ENCODE peak calls at places on chromosomes 3 and 15, in five cellular contexts. B is HFF-Myc, X is OCI-LY7, F is RWPE2, S is Peyer's patch. W is an unnamed sample.

GRCh38 chr3:70387889-70388288 is 75.5 kb upstream of the MDFIC2 start:
- DNase-seq in F (no peak), X (no peak), B (no peak), S (no peak), W (no peak)

GRCh38 chr3:129597792-129598381 is 8.6 kb downstream of the PLXND1 start:
- DNase-seq in X (no peak), S (no peak), F (no peak), B (no peak), W (no peak)

GRCh38 chr15:67049351-67050044 is 15.9 kb upstream of the SMAD3 start:
- DNase-seq in S (no peak), X (no peak), B (no peak), F (peak; percentile 83), W (peak; percentile 84)

GRCh38 chr15:79380755-79381499 is 51.2 kb upstream of the MINAR1 start:
- DNase-seq in F (no peak), X (peak; percentile 74), S (peak; percentile 91), B (peak; percentile 44), W (no peak)

GRCh38 chr15:43769584-43770228 is 7.1 kb downstream of the ELL3 start:
- DNase-seq in X (peak; percentile 70), F (no peak), B (peak; percentile 35), S (peak; percentile 85), W (no peak)

GRCh38 chr15:88681610-88682221 is 42.9 kb downstream of the ISG20 start:
- DNase-seq in F (no peak), B (no peak), X (no peak), S (no peak), W (no peak)

GRCh38 chr3:61134532-61134931 is 116.7 kb downstream of the FHIT start:
- DNase-seq in X (no peak), F (no peak), B (no peak), S (no peak), W (no peak)

GRCh38 chr3:42846682-42847522 is 28.8 kb downstream of the CYP8B1 start:
- DNase-seq in B (no peak), S (peak; percentile 79), F (no peak), X (peak; percentile 22), W (no peak)

GRCh38 chr15:98713585-98714001 is 65.3 kb downstream of the IGF1R start:
- DNase-seq in S (no peak), F (no peak), X (peak; percentile 31), B (no peak), W (no peak)

GRCh38 chr3:84967767-84968581 is 9.2 kb downstream of the CADM2 start:
- DNase-seq in X (no peak), S (no peak), F (no peak), B (no peak), W (no peak)

GRCh38 chr15:77023576-77024272 is 28.8 kb downstream of the PSTPIP1 start:
- DNase-seq in F (peak; percentile 70), B (no peak), S (no peak), X (no peak), W (no peak)

GRCh38 chr3:159814161-159814560 is 174.5 kb upstream of the IL12A start:
- DNase-seq in X (peak; percentile 6), F (peak; percentile 61), B (no peak), S (no peak), W (no peak)

GRCh38 chr3:59143447-59143846 is 93.6 kb upstream of the CFAP20DC start:
- DNase-seq in S (no peak), F (no peak), X (no peak), B (no peak), W (no peak)

GRCh38 chr15:35616436-35617271 is 70.7 kb upstream of the DPH6 start:
- DNase-seq in X (no peak), F (no peak), B (peak; percentile 60), S (no peak), W (no peak)

GRCh38 chr3:79767953-79768282 is at the start of gene ROBO1:
- DNase-seq in X (no peak), B (no peak), S (no peak), F (no peak), W (no peak)

GRCh38 chr3:111539351-111540331 is 2.4 kb upstream of the CD96 start:
- DNase-seq in X (peak; percentile 4), S (peak; percentile 85), F (peak; percentile 62), B (peak; percentile 17), W (no peak)

GRCh38 chr3:4574426-4574965 is 81.3 kb downstream of the ITPR1 start:
- DNase-seq in S (no peak), X (no peak), B (no peak), F (no peak), W (no peak)

GRCh38 chr3:142875583-142876207 is 13.2 kb downstream of the PCOLCE2 start:
- DNase-seq in S (no peak), B (no peak), X (no peak), F (no peak), W (no peak)

GRCh38 chr3:124886168-124887051 is 755 bp downstream of the ITGB5 start:
- DNase-seq in B (no peak), S (peak; percentile 65), F (no peak), X (no peak), W (no peak)
- H3K4me3 ChIP-seq in B (peak overlapping the region; percentile 65), S (peak overlapping the region; percentile 60), F (peak overlapping the region; percentile 72), X (no peak overlapping the region), W (peak overlapping the region; percentile 68)

GRCh38 chr3:171788546-171789351 is 21.5 kb downstream of the PLD1 start:
- DNase-seq in S (no peak), X (no peak), B (peak; percentile 95), F (no peak), W (peak; percentile 76)
- TF ChIP-seq CTCF in S (no peak), X (peak; percentile 29), B (peak; percentile 14), F (no peak), W (no peak)

DNA sequence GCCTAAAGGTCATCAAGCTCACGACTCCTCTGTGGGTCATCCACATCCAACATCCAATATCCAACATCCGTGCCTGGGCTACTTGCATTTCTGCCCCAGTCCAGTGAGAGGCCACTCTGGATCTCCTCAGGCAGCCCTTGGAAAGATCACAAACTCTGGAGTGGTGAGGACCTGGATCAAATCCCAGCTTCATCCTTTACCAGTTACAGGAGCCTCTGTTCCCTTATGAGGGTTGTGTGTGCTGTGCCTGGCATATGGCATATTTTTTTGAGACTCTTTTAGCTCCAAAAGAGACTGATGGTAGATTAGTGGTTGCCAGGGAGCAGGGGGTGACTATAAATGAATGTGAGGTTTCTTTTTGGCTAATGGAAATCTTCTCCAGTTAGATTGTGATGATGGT is 136.7 kb upstream of the FOXB1 start:
- DNase-seq in S (no peak), B (no peak), F (no peak), X (no peak), W (no peak)
- H3K4me3 ChIP-seq in S (no peak overlapping the region), B (no peak overlapping the region), F (no peak overlapping the region), X (no peak overlapping the region), W (no peak overlapping the region)

GRCh38 chr3:194869482-194870169 is 183.9 kb downstream of the FAM43A start:
- DNase-seq in X (no peak), B (no peak), F (no peak), S (peak; percentile 57), W (no peak)
- TF ChIP-seq CTCF in X (peak; percentile 28), B (no peak), F (no peak), S (no peak), W (no peak)